ENCODE peak calls at places on chromosomes 4 and X, in seven cellular contexts. H is stimulated activated CD4-positive, alpha-beta T cell treated with anti-CD3 and anti-CD28 coated beads, Interleukin-4, amount 100 ng/mL, for 1 hour; W is lung; K is MG63; X is HepG2; T is iris pigment epithelial cell; I is lung microvascular endothelial cell. V is an unnamed sample.

GRCh38 chrX:82945332-82945731 is 562.8 kb upstream of the POU3F4 start:
- DNase-seq in T (no peak), W (no peak), H (no peak), X (no peak), K (no peak), I (no peak), V (peak)

GRCh38 chr4:89305712-89306437 is 1.7 kb downstream of the GPRIN3 start:
- DNase-seq in I (no peak), K (no peak), H (no peak), W (no peak), X (no peak), T (peak), V (no peak)

GRCh38 chr4:138816883-138817282 is 198.7 kb upstream of the NOCT start:
- DNase-seq in I (no peak), K (no peak), X (no peak), W (no peak), H (no peak), T (no peak), V (no peak)

GRCh38 chrX:118545510-118545909 is 49.9 kb downstream of the DOCK11 start:
- DNase-seq in T (peak), W (no peak), I (no peak), H (no peak), K (no peak), X (no peak), V (no peak)

GRCh38 chr4:173529505-173530325 is at the start of gene HAND2:
- DNase-seq in T (peak), H (no peak), W (no peak), K (peak), X (no peak), I (no peak), V (peak)

GRCh38 chr4:170698334-170698733 is 608.6 kb upstream of the AADAT start:
- DNase-seq in T (no peak), K (no peak), X (no peak), H (no peak), W (no peak), I (no peak), V (no peak)

GRCh38 chr4:109078724-109079123 is 223.7 kb downstream of the COL25A1 start:
- DNase-seq in K (peak), I (no peak), T (peak), X (no peak), W (no peak), H (no peak), V (peak)

GRCh38 chr4:145071560-145071959 is 26.4 kb downstream of the ANAPC10 start:
- DNase-seq in H (no peak), W (no peak), I (no peak), X (no peak), T (no peak), K (no peak), V (no peak)

GRCh38 chrX:110317079-110317819 is 636 bp downstream of the AMMECR1 start:
- DNase-seq in T (no peak), X (no peak), H (peak), K (peak), W (peak), I (peak), V (no peak)

GRCh38 chr4:38512840-38513239 is 151.2 kb upstream of the KLF3 start:
- DNase-seq in X (no peak), K (no peak), H (no peak), W (no peak), I (no peak), T (no peak), V (no peak)

GRCh38 chr4:53019485-53020382 is 157.6 kb downstream of the RASL11B start:
- DNase-seq in H (no peak), T (peak), K (peak), I (peak), X (peak), W (no peak), V (peak)

GRCh38 chrX:63713510-63713909 is 71.5 kb downstream of the ARHGEF9 start:
- DNase-seq in W (peak), X (no peak), H (no peak), I (peak), T (peak), K (no peak), V (peak)

GRCh38 chrX:136067946-136068345 is 79.4 kb upstream of the FHL1 start:
- DNase-seq in W (no peak), X (no peak), T (no peak), K (no peak), H (no peak), I (no peak), V (no peak)

GRCh38 chr4:186838295-186838694 is 114.6 kb upstream of the FAT1 start:
- DNase-seq in H (no peak), W (no peak), K (no peak), T (no peak), X (no peak), I (no peak), V (no peak)

GRCh38 chr4:62399242-62399641 is 1199.1 kb downstream of the ADGRL3 start:
- DNase-seq in I (no peak), X (no peak), T (no peak), K (no peak), W (no peak), H (no peak), V (no peak)

GRCh38 chrX:49915352-49916222 is 6.8 kb upstream of the CLCN5 start:
- DNase-seq in K (peak), W (peak), H (peak), I (peak), T (peak), X (peak), V (peak)

GRCh38 chr4:127685292-127685691 is 44.9 kb upstream of the SLC25A31 start:
- DNase-seq in W (no peak), I (peak), H (no peak), K (no peak), T (peak), X (peak), V (no peak)

GRCh38 chr4:121656269-121656641 is 40.5 kb downstream of the ANXA5 start:
- DNase-seq in I (peak), H (peak), X (peak), W (peak), K (peak), T (peak), V (peak)

GRCh38 chr4:73018595-73018994 is 50.9 kb downstream of the COX18 start:
- DNase-seq in T (no peak), I (no peak), W (no peak), X (no peak), K (no peak), H (no peak), V (no peak)

GRCh38 chr4:184067931-184068554 is 149.6 kb downstream of the ENPP6 start:
- DNase-seq in W (no peak), K (no peak), I (no peak), X (no peak), T (no peak), H (no peak), V (no peak)

GRCh38 chr4:39526810-39527295 is 386 bp downstream of the UGDH start:
- DNase-seq in H (peak), X (no peak), K (no peak), W (no peak), I (no peak), T (peak), V (no peak)

GRCh38 chr4:89140168-89140759 is 28.9 kb downstream of the TIGD2 start:
- DNase-seq in K (no peak), T (peak), X (peak), I (no peak), W (no peak), H (no peak), V (peak)

GRCh38 chrX:67893931-67894330 is 350.1 kb downstream of the AR start:
- DNase-seq in H (no peak), K (no peak), X (no peak), I (peak), W (no peak), T (no peak), V (peak)

GRCh38 chr4:140607852-140608251 is 39.1 kb upstream of the UCP1 start:
- DNase-seq in W (no peak), I (no peak), T (no peak), X (no peak), H (no peak), K (no peak), V (no peak)

GRCh38 chr4:101958547-101958946 is 168.0 kb downstream of the BANK1 start:
- DNase-seq in T (no peak), K (no peak), H (no peak), I (no peak), X (no peak), W (no peak), V (no peak)

GRCh38 chr4:149555146-149555545 is 260.5 kb downstream of the IQCM start:
- DNase-seq in X (no peak), I (no peak), W (no peak), T (peak), K (no peak), H (no peak), V (peak)

GRCh38 chrX:73615022-73615421 is 52.0 kb downstream of the CHIC1 start:
- DNase-seq in H (no peak), T (no peak), W (no peak), X (no peak), K (no peak), I (no peak), V (no peak)

GRCh38 chrX:109537324-109537665 is 651 bp downstream of the NXT2 start:
- DNase-seq in I (no peak), K (peak), T (peak), X (peak), W (peak), H (no peak), V (peak)

GRCh38 chr4:1727117-1728031 is 6.1 kb downstream of the TACC3 start:
- DNase-seq in H (no peak), T (peak), W (peak), K (peak), I (peak), X (no peak), V (peak)

GRCh38 chrX:132876509-132876837 is 82.0 kb downstream of the HS6ST2 start:
- DNase-seq in K (peak), H (no peak), T (no peak), I (no peak), W (no peak), X (no peak), V (no peak)

GRCh38 chrX:130754353-130754752 is 148.7 kb downstream of the ENOX2 start:
- DNase-seq in K (no peak), W (no peak), T (no peak), H (no peak), X (no peak), I (no peak), V (no peak)

GRCh38 chr4:152666946-152667345 is 12.9 kb downstream of the TMEM154 start:
- DNase-seq in K (no peak), H (no peak), X (no peak), W (no peak), I (no peak), T (no peak), V (no peak)

GRCh38 chr4:65971686-65972085 is 301.4 kb upstream of the EPHA5 start:
- DNase-seq in K (no peak), I (no peak), W (no peak), X (no peak), H (no peak), T (no peak), V (no peak)

GRCh38 chr4:143411527-143412480 is 75.1 kb downstream of the GAB1 start:
- DNase-seq in W (no peak), H (no peak), K (no peak), X (no peak), T (no peak), I (peak), V (peak)

GRCh38 chr4:77155631-77156345 is 1.2 kb upstream of the CCNG2 start:
- DNase-seq in W (no peak), H (no peak), K (no peak), T (no peak), I (no peak), X (no peak), V (no peak)

GRCh38 chr4:52837716-52838558 is 24.2 kb upstream of the RASL11B start:
- DNase-seq in T (peak), W (no peak), X (peak), H (no peak), K (peak), I (no peak), V (peak)

GRCh38 chrX:3384330-3384729 is 37.9 kb upstream of the MXRA5 start:
- DNase-seq in K (peak), X (no peak), W (no peak), I (no peak), T (peak), H (no peak), V (no peak)